ENCODE peak calls at places on chromosomes 6 and 20, in five cellular contexts. P, K, R, M and C are unnamed samples.

GRCh38 chr6:122798099-122798641 is 9.1 kb downstream of the SMPDL3A start:
- DNase-seq in P (no peak), K (no peak), R (peak), M (no peak), C (no peak)

GRCh38 chr20:25867776-25868649 is 171.4 kb upstream of the ZNF337 start:
- DNase-seq in P (no peak), K (no peak), R (no peak), M (no peak), C (no peak)

GRCh38 chr20:58023781-58024180 is 204.7 kb downstream of the ANKRD60 start:
- DNase-seq in P (no peak), K (no peak), R (no peak), M (no peak), C (no peak)

GRCh38 chr20:32535953-32536823 is 48.9 kb downstream of the NOL4L start:
- DNase-seq in P (no peak), K (peak), R (peak), M (no peak), C (peak)

GRCh38 chr6:13425971-13426931 is 61.1 kb downstream of the GFOD1 start:
- DNase-seq in P (no peak), K (no peak), R (no peak), M (peak), C (no peak)

GRCh38 chr6:88536056-88536455 is 369.9 kb upstream of the CNR1 start:
- DNase-seq in P (no peak), K (no peak), R (no peak), M (no peak), C (no peak)

GRCh38 chr6:77397561-77397960 is 65.7 kb downstream of the HTR1B start:
- DNase-seq in P (no peak), K (no peak), R (no peak), M (no peak), C (no peak)

GRCh38 chr6:170485159-170485558 is 67.9 kb downstream of the PSMB1 start:
- DNase-seq in P (no peak), K (no peak), R (no peak), M (no peak), C (no peak)

GRCh38 chr20:46145646-46146045 is 27.5 kb downstream of the CD40 start:
- DNase-seq in P (no peak), K (no peak), R (no peak), M (no peak), C (no peak)

GRCh38 chr20:38275815-38276550 is 15.4 kb upstream of the KIAA1755 start:
- DNase-seq in P (no peak), K (no peak), R (peak), M (no peak), C (no peak)

GRCh38 chr6:119598883-119599282 is 249.3 kb upstream of the MAN1A1 start:
- DNase-seq in P (no peak), K (no peak), R (no peak), M (no peak), C (no peak)

GRCh38 chr20:30598460-30599230 is 658.8 kb upstream of the DEFB115 start:
- DNase-seq in P (no peak), K (no peak), R (no peak), M (no peak), C (no peak)

GRCh38 chr20:19940945-19941590 is 76.1 kb upstream of the NAA20 start:
- DNase-seq in P (no peak), K (no peak), R (no peak), M (no peak), C (no peak)

GRCh38 chr20:50783390-50783789 is 11.5 kb upstream of the BCAS4 start:
- DNase-seq in P (no peak), K (no peak), R (no peak), M (no peak), C (no peak)

GRCh38 chr6:41887355-41887754 is 7.8 kb downstream of the USP49 start:
- DNase-seq in P (no peak), K (no peak), R (no peak), M (no peak), C (no peak)

GRCh38 chr20:50930139-50931047 is 844 bp downstream of the ADNP start:
- DNase-seq in P (no peak), K (no peak), R (no peak), M (no peak), C (no peak)

GRCh38 chr6:26556263-26557070 is 18.3 kb downstream of the HMGN4 start:
- DNase-seq in P (no peak), K (no peak), R (peak), M (no peak), C (no peak)

GRCh38 chr6:35051997-35052583 is 89.0 kb downstream of the TCP11 start:
- DNase-seq in P (no peak), K (no peak), R (peak), M (no peak), C (no peak)

GRCh38 chr6:145815875-145816274 is 1.3 kb upstream of the FBXO30 start:
- DNase-seq in P (no peak), K (no peak), R (no peak), M (no peak), C (no peak)

GRCh38 chr6:43575105-43575771 is 600 bp downstream of the XPO5 start:
- DNase-seq in P (no peak), K (peak), R (peak), M (no peak), C (peak)

GRCh38 chr6:104766601-104767000 is 93.1 kb downstream of the HACE1 start:
- DNase-seq in P (no peak), K (no peak), R (no peak), M (no peak), C (no peak)

GRCh38 chr6:105209950-105210706 is 30.3 kb upstream of the POPDC3 start:
- DNase-seq in P (no peak), K (no peak), R (peak), M (no peak), C (no peak)

GRCh38 chr6:66662196-66662595 is 955.2 kb upstream of the EYS start:
- DNase-seq in P (no peak), K (no peak), R (peak), M (no peak), C (no peak)

GRCh38 chr6:43805695-43806040 is 35.7 kb downstream of the VEGFA start:
- DNase-seq in P (no peak), K (no peak), R (peak), M (no peak), C (no peak)

GRCh38 chr6:37554480-37554819 is 54.8 kb upstream of the CCDC167 start:
- DNase-seq in P (no peak), K (no peak), R (no peak), M (no peak), C (no peak)

GRCh38 chr6:17851001-17851719 is 136.3 kb downstream of the KIF13A start:
- DNase-seq in P (no peak), K (no peak), R (no peak), M (no peak), C (no peak)

GRCh38 chr20:64044484-64045247 is 4.8 kb downstream of the SOX18 start:
- DNase-seq in P (no peak), K (no peak), R (no peak), M (no peak), C (no peak)

GRCh38 chr6:2766767-2767314 is 1.6 kb downstream of the WRNIP1 start:
- DNase-seq in P (no peak), K (no peak), R (no peak), M (no peak), C (no peak)

GRCh38 chr6:108689279-108690161 is 128.8 kb downstream of the FOXO3 start:
- DNase-seq in P (no peak), K (no peak), R (no peak), M (no peak), C (no peak)

GRCh38 chr20:49668181-49668877 is 45.3 kb downstream of the B4GALT5 start:
- DNase-seq in P (no peak), K (no peak), R (no peak), M (peak), C (no peak)

GRCh38 chr6:53906842-53907241 is 112.0 kb downstream of the LRRC1 start:
- DNase-seq in P (no peak), K (no peak), R (no peak), M (no peak), C (no peak)

GRCh38 chr20:63351380-63351700 is 9.8 kb downstream of the CHRNA4 start:
- DNase-seq in P (no peak), K (no peak), R (no peak), M (no peak), C (no peak)

GRCh38 chr20:45235995-45236394 is 14.8 kb downstream of the SEMG2 start:
- DNase-seq in P (peak), K (peak), R (no peak), M (no peak), C (peak)

GRCh38 chr6:126337323-126337722 is 2.6 kb upstream of the CENPW start:
- DNase-seq in P (no peak), K (no peak), R (no peak), M (no peak), C (no peak)

GRCh38 chr6:130827247-130828149 is at the start of gene SMLR1:
- DNase-seq in P (no peak), K (no peak), R (peak), M (no peak), C (no peak)

GRCh38 chr6:37083243-37084138 is 78.0 kb downstream of the FGD2 start:
- DNase-seq in P (no peak), K (no peak), R (peak), M (no peak), C (no peak)

GRCh38 chr20:18548465-18548864 is 18.8 kb upstream of the SMIM26 start:
- DNase-seq in P (no peak), K (no peak), R (no peak), M (no peak), C (no peak)

GRCh38 chr20:44586289-44586911 is 4.0 kb downstream of the PKIG start:
- DNase-seq in P (no peak), K (no peak), R (no peak), M (peak), C (no peak)

GRCh38 chr20:15359056-15359455 is 1021.6 kb upstream of the FLRT3 start:
- DNase-seq in P (no peak), K (no peak), R (no peak), M (no peak), C (no peak)

GRCh38 chr20:38192323-38192885 is 27.3 kb upstream of the TGM2 start:
- DNase-seq in P (no peak), K (no peak), R (no peak), M (no peak), C (no peak)

GRCh38 chr6:46356543-46356942 is 134.7 kb downstream of the RCAN2 start:
- DNase-seq in P (no peak), K (no peak), R (no peak), M (no peak), C (no peak)
- TF ChIP-seq SUZ12 in P (no peak), K (no peak), R (no peak), M (no peak), C (no peak)

GRCh38 chr6:73364121-73364520 is 1.7 kb downstream of the KHDC3L start:
- DNase-seq in P (no peak), K (no peak), R (no peak), M (no peak), C (no peak)

GRCh38 chr6:73362869-73363536 is 545 bp downstream of the KHDC3L start:
- DNase-seq in P (no peak), K (no peak), R (no peak), M (no peak), C (no peak)

GRCh38 chr6:73363537-73363875 is 1.0 kb downstream of the KHDC3L start:
- DNase-seq in P (no peak), K (no peak), R (no peak), M (no peak), C (no peak)

GRCh38 chr6:73364549-73364948 is 2.1 kb downstream of the KHDC3L start:
- DNase-seq in P (no peak), K (no peak), R (no peak), M (no peak), C (no peak)

GRCh38 chr6:73362358-73362757 is at the start of gene KHDC3L:
- DNase-seq in P (no peak), K (no peak), R (no peak), M (no peak), C (no peak)
- TF ChIP-seq SUZ12 in P (no peak), K (no peak), R (no peak), M (no peak), C (no peak)

GRCh38 chr20:11901127-11901526 is 16.6 kb upstream of the BTBD3 start:
- DNase-seq in P (no peak), K (no peak), R (peak), M (no peak), C (no peak)
- TF ChIP-seq SUZ12 in P (no peak), K (no peak), R (no peak), M (no peak), C (no peak)

DNA sequence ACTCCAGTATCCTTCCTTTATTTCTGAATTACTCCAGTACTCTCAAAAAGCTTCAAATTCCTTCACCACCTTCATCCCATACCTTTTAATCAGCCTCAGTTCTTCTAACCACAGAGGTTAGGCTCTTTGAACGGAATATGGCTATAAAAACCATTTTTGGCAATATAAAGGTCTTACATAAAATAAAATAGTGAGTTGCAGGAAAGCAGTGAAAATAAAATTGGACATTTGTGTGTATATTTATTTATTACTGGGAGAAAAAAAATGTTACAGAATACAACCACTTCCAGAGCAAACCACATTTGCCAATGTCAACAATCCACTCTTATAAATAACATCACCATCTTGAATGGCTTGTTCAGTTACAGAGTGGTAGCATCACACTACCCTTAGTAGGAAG is 7.7 kb downstream of the HDDC2 start:
- DNase-seq in P (no peak), K (no peak), R (no peak), M (no peak), C (no peak)
- TF ChIP-seq SUZ12 in P (no peak), K (no peak), R (no peak), M (no peak), C (no peak)

GRCh38 chr6:84512396-84512795 is 252.0 kb downstream of the TBX18 start:
- DNase-seq in P (no peak), K (no peak), R (no peak), M (no peak), C (no peak)
- TF ChIP-seq SUZ12 in P (no peak), K (no peak), R (no peak), M (no peak), C (no peak)

GRCh38 chr6:33716379-33716778 is 4.9 kb upstream of the UQCC2 start:
- DNase-seq in P (no peak), K (no peak), R (no peak), M (no peak), C (no peak)

GRCh38 chr6:33717857-33718552 is 6.5 kb upstream of the UQCC2 start:
- DNase-seq in P (no peak), K (no peak), R (no peak), M (no peak), C (no peak)

GRCh38 chr6:33718713-33719112 is 7.2 kb upstream of the UQCC2 start:
- DNase-seq in P (no peak), K (no peak), R (no peak), M (no peak), C (no peak)

GRCh38 chr6:33719326-33719987 is 8.0 kb upstream of the UQCC2 start:
- DNase-seq in P (no peak), K (no peak), R (no peak), M (no peak), C (no peak)

DNA sequence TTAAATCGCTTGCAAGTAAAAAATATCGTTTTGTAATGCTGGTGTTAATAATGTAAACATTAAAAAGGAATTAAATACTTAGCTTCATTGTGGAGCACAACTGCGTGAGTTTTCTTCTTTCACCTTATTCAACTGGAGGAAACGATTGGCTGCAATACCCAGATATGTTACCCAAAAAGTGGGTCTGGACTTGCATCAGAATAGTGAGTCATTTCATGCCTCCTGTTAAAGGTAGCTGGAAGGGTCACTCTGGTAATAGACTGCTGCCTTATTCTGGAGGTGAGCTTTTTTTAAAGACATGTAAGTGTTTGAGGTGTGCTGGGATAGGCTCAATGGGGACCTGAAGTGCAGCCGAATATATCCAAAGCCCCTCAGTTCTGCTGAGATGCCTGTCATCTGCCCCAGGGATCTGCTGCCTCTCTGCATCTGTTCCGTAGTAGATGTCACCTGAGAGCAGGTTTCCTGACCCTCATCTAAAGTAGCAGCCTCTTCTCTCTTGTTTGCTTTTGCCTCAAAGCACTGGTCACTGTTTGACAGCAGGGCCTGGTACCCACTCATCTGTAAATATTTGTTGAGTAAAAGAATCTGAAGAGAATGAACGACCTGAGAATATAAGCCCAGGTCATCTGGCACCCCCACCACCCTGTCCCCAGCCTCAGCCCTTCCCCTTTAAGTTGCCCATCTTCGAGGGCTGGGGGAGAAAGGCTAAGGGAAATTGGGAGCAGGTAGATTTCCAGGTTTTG is 5.6 kb upstream of the UQCC2 start:
- DNase-seq in P (no peak), K (no peak), R (peak), M (no peak), C (no peak)
- TF ChIP-seq SUZ12 in P (no peak), K (no peak), R (no peak), M (no peak), C (no peak)

GRCh38 chr20:53513168-53513488 is 80.5 kb downstream of the ZNF217 start:
- DNase-seq in P (no peak), K (no peak), R (no peak), M (no peak), C (no peak)

GRCh38 chr20:53513489-53514298 is 79.9 kb downstream of the ZNF217 start:
- DNase-seq in P (no peak), K (no peak), R (peak), M (no peak), C (no peak)

GRCh38 chr20:53512076-53512475 is 81.6 kb downstream of the ZNF217 start:
- DNase-seq in P (no peak), K (no peak), R (no peak), M (no peak), C (no peak)

GRCh38 chr20:53517146-53517545 is 76.5 kb downstream of the ZNF217 start:
- DNase-seq in P (no peak), K (no peak), R (peak), M (no peak), C (no peak)

GRCh38 chr20:53515749-53516148 is 77.9 kb downstream of the ZNF217 start:
- DNase-seq in P (no peak), K (no peak), R (peak), M (no peak), C (no peak)
- TF ChIP-seq SUZ12 in P (no peak), K (no peak), R (no peak), M (no peak), C (no peak)

GRCh38 chr6:114543696-114544095 is 200.9 kb upstream of the HS3ST5 start:
- DNase-seq in P (no peak), K (no peak), R (no peak), M (no peak), C (no peak)
- TF ChIP-seq SUZ12 in P (no peak), K (no peak), R (no peak), M (no peak), C (no peak)